ENCODE peak calls at places on chromosomes 1 and 21, in five cellular contexts. P, R, M, S and Y are unnamed samples. For H3K4me1, the result is how much of the 10 kb centered on the place peaks cover.

GRCh38 chr21:45894107-45894810 is 87.3 kb upstream of the COL6A1 start:
- DNase-seq in P (peak), R (peak), M (no peak), S (no peak), Y (no peak)

GRCh38 chr1:241782396-241782795 is 65.6 kb upstream of the EXO1 start:
- DNase-seq in P (no peak), R (no peak), M (no peak), S (no peak), Y (no peak)

GRCh38 chr1:204341380-204341779 is 18.3 kb downstream of the PLEKHA6 start:
- DNase-seq in P (no peak), R (peak), M (no peak), S (no peak), Y (no peak)

GRCh38 chr1:30042438-30043147 is 680.8 kb downstream of the MATN1 start:
- DNase-seq in P (no peak), R (no peak), M (no peak), S (no peak), Y (no peak)

GRCh38 chr1:45490121-45490622 is 791 bp downstream of the TESK2 start:
- DNase-seq in P (no peak), R (peak), M (no peak), S (no peak), Y (no peak)

GRCh38 chr1:21652101-21652936 is 16.8 kb downstream of the RAP1GAP start:
- DNase-seq in P (no peak), R (no peak), M (no peak), S (no peak), Y (no peak)

GRCh38 chr1:12447301-12447700 is 170.7 kb downstream of the DHRS3 start:
- DNase-seq in P (no peak), R (peak), M (no peak), S (no peak), Y (no peak)

GRCh38 chr1:107899655-107900054 is 65.3 kb downstream of the VAV3 start:
- DNase-seq in P (no peak), R (no peak), M (no peak), S (no peak), Y (no peak)

GRCh38 chr1:27074175-27074780 is 61.6 kb upstream of the TENT5B start:
- DNase-seq in P (no peak), R (no peak), M (no peak), S (no peak), Y (no peak)

GRCh38 chr1:145892486-145893087 is 6.9 kb upstream of the ANKRD35 start:
- DNase-seq in P (peak), R (peak), M (no peak), S (no peak), Y (no peak)

GRCh38 chr1:226736908-226737818 is 1.9 kb downstream of the ITPKB start:
- DNase-seq in P (peak), R (peak), M (peak), S (peak), Y (peak)

GRCh38 chr1:66181999-66182398 is 352.0 kb upstream of the SGIP1 start:
- DNase-seq in P (no peak), R (no peak), M (no peak), S (no peak), Y (no peak)

GRCh38 chr1:98429851-98430496 is 231.5 kb upstream of the SNX7 start:
- DNase-seq in P (no peak), R (no peak), M (no peak), S (no peak), Y (no peak)

GRCh38 chr1:95002167-95002566 is 70.6 kb downstream of the ALG14 start:
- DNase-seq in P (no peak), R (no peak), M (no peak), S (no peak), Y (peak)

GRCh38 chr1:58844176-58844575 is 60.3 kb upstream of the JUN start:
- DNase-seq in P (no peak), R (peak), M (no peak), S (no peak), Y (no peak)

GRCh38 chr1:161771166-161771565 is 5.0 kb downstream of the ATF6 start:
- DNase-seq in P (no peak), R (no peak), M (no peak), S (no peak), Y (no peak)

GRCh38 chr1:10776206-10776905 is 20.1 kb downstream of the CASZ1 start:
- DNase-seq in P (no peak), R (no peak), M (no peak), S (no peak), Y (no peak)

GRCh38 chr1:153956997-153957715 is 1.3 kb downstream of the CRTC2 start:
- DNase-seq in P (no peak), R (no peak), M (no peak), S (no peak), Y (no peak)

GRCh38 chr1:156021954-156022353 is 1.2 kb upstream of the SSR2 start:
- DNase-seq in P (no peak), R (no peak), M (no peak), S (no peak), Y (no peak)

GRCh38 chr1:3900969-3901529 is 977 bp upstream of the C1orf174 start:
- DNase-seq in P (peak), R (peak), M (peak), S (peak), Y (peak)

DNA sequence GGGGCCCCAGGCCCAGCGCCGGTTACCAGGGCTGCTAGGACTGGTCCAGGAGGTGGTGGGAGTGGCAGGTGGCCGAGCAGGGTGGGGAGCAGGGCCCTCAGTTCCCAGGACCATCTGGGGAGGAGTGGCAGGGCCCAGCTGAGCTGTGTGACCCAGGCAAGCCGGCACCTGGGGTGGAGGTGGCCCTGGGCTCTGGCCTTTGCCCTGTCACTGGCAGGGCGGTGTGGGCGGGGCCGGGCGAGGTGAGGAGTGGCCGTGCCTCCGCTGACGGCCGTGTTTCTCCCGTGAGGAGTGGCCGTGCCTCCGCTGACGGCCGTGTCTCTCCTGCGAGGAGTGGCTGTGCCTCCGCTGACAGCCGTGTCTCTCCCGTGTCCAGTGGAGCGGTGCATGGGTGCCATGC is 2.0 kb downstream of the PLCH2 start:
- DNase-seq in P (no peak), R (no peak), M (no peak), S (no peak), Y (no peak)
- H3K4me1 ChIP-seq in P (under half), R (under half), M (under half), S (under half), Y (under half)

DNA sequence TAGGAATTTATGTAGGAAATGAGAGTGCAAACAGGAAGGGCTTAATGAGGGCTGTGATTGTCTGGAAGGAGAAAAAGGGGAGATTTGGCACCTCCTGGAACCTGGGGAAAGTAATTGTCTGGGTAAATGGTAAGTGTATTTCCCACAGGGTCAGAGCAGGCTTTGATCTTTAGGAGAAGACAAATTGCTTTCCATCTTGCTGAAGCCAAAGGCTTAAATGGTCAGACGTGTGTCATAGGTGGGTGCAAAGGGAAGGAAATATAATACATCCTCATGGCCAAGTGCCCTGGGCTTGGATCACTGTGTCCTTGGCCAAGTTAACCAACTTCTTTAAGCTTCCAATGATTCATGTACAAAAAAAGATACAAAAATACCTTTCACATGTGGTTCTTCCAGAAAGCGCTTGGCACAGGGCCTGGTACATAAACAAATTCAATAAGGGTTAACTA is 1.3 kb upstream of the DUSP23 start:
- DNase-seq in P (no peak), R (peak), M (no peak), S (no peak), Y (no peak)
- H3K4me1 ChIP-seq in P (under half), R (under half), M (under half), S (under half), Y (under half)

GRCh38 chr21:28805885-28806284 is 186.8 kb downstream of the LTN1 start:
- DNase-seq in P (no peak), R (peak), M (no peak), S (no peak), Y (no peak)
- H3K4me1 ChIP-seq in P (under half), R (under half), M (under half), S (under half), Y (under half)

GRCh38 chr1:40383095-40383487 is 9.6 kb downstream of the SMAP2 start:
- DNase-seq in P (no peak), R (no peak), M (no peak), S (no peak), Y (no peak)
- H3K4me1 ChIP-seq in P (half or more), R (under half), M (half or more), S (half or more), Y (under half)

DNA sequence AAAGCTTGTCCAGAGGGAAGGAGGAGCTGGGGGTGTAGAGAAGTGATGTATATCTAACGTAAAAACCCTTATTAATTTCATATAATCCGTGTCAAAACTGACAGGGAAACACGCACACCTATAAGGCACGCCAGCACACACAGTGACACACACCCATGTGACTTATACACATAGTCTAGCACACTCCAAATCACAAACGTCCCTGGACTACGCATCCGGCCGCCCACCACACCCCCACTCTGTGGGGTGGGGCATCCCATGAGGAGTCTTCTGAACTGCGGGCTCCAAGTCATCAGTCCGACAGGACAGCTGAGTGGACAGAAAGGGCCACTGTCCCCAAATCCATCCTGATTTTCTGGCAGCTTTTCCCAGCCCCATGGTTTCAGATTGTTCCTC is 788 bp downstream of the PEA15 start:
- DNase-seq in P (peak), R (peak), M (peak), S (peak), Y (peak)
- H3K4me1 ChIP-seq in P (half or more), R (under half), M (under half), S (under half), Y (under half)

GRCh38 chr1:170721621-170722020 is 57.7 kb downstream of the PRRX1 start:
- DNase-seq in P (no peak), R (no peak), M (no peak), S (no peak), Y (no peak)

GRCh38 chr1:170729608-170730378 is 65.9 kb downstream of the PRRX1 start:
- DNase-seq in P (peak), R (peak), M (no peak), S (no peak), Y (no peak)

GRCh38 chr1:170727953-170728352 is 64.0 kb downstream of the PRRX1 start:
- DNase-seq in P (no peak), R (no peak), M (no peak), S (no peak), Y (no peak)

GRCh38 chr1:170723518-170723917 is 59.6 kb downstream of the PRRX1 start:
- DNase-seq in P (no peak), R (no peak), M (no peak), S (no peak), Y (no peak)

GRCh38 chr1:170725326-170725725 is 61.4 kb downstream of the PRRX1 start:
- DNase-seq in P (no peak), R (no peak), M (no peak), S (no peak), Y (no peak)
- H3K4me1 ChIP-seq in P (under half), R (under half), M (under half), S (under half), Y (under half)

GRCh38 chr1:221440658-221441057 is 301.2 kb downstream of the DUSP10 start:
- DNase-seq in P (peak), R (peak), M (no peak), S (no peak), Y (no peak)
- H3K4me1 ChIP-seq in P (under half), R (under half), M (under half), S (under half), Y (under half)

DNA sequence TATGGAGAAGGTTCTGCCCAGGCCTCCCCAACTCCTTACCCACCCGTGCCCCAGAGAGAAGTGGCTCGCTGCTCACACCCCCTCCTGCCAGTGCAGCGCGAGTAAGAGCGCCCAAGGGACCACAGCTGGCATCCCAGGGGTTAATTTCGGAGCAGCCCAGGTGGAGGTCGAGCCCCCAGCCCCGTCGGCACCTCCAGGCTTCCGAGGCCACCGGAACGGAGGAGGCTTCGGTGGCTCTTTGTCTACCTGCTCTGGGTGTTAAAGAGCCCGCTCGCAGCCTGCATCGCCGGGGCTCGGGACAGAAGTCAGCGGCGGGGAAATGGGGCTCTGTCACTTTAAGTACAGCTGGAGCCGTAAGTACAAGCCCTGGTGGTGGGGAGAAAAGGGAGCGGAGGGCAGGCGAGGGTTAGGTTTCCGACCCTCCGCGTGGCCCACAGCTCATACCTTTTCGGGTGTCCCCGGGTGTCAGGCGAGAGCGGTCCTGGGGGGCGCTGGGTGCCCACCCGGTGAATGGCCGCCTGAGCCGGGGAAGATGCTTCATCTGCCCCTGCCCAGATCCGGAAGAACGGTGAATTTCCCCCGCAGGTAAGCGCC is 89.4 kb upstream of the IPO9 start:
- DNase-seq in P (peak), R (peak), M (peak), S (peak), Y (peak)
- H3K4me1 ChIP-seq in P (half or more), R (under half), M (under half), S (under half), Y (under half)

GRCh38 chr1:17466359-17466758 is 26.9 kb upstream of the RCC2 start:
- DNase-seq in P (no peak), R (no peak), M (no peak), S (no peak), Y (no peak)
- H3K4me1 ChIP-seq in P (under half), R (under half), M (under half), S (under half), Y (under half)